ENCODE peak calls at places on chromosome 1, in four cellular contexts. M is breast epithelium, Y is aorta, B is transverse colon. D is an unnamed sample. For H3K9me3, the result is how much of the 10 kb centered on the place peaks cover.

GRCh38 chr1:165144757-165145397 is 211.6 kb downstream of the LMX1A start:
- DNase-seq in B (peak), Y (no peak), M (peak), D (peak)

GRCh38 chr1:183209533-183210158 is 23.6 kb downstream of the LAMC2 start:
- DNase-seq in Y (no peak), M (no peak), B (no peak), D (no peak)

GRCh38 chr1:225915538-225915991 is 8.5 kb downstream of the PYCR2 start:
- DNase-seq in B (no peak), Y (peak), M (no peak), D (no peak)

GRCh38 chr1:183887826-183888819 is 83.2 kb downstream of the RGL1 start:
- DNase-seq in Y (no peak), M (no peak), B (no peak), D (no peak)

GRCh38 chr1:234778215-234779159 is 168.5 kb upstream of the IRF2BP2 start:
- DNase-seq in M (peak), B (no peak), Y (peak), D (no peak)

GRCh38 chr1:25735956-25736529 is 64.0 kb upstream of the SELENON start:
- DNase-seq in M (no peak), B (no peak), Y (peak), D (no peak)

GRCh38 chr1:61953076-61953789 is 211.0 kb downstream of the PATJ start:
- DNase-seq in M (no peak), B (no peak), Y (no peak), D (no peak)

GRCh38 chr1:223720987-223721591 is 8.8 kb downstream of the CAPN2 start:
- DNase-seq in M (peak), B (peak), Y (no peak), D (no peak)

GRCh38 chr1:61043010-61043820 is 39.1 kb upstream of the NFIA start:
- DNase-seq in B (peak), Y (peak), M (peak), D (peak)

DNA sequence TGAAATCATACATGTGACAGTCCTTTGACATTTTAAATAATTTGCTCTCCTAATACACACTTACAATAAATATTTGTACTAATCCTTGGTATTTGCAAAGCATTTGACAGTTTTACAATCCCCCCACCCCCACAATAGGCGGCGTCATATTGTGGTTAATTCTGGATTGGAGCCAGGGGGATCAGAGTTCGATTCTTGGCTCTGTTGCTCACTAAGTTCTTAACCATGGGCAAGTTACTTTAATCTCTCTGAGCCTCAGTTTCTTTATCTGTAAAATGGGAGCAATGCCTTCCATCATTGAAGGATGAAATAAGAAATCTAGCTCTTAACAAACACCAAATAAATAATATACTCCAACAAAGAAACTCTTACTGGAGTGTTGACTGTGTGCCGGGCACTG is 23.8 kb downstream of the CACNA1S start:
- DNase-seq in M (no peak), B (no peak), Y (no peak), D (no peak)
- H3K9me3 ChIP-seq in M (under half), B (under half), Y (under half), D (under half)

DNA sequence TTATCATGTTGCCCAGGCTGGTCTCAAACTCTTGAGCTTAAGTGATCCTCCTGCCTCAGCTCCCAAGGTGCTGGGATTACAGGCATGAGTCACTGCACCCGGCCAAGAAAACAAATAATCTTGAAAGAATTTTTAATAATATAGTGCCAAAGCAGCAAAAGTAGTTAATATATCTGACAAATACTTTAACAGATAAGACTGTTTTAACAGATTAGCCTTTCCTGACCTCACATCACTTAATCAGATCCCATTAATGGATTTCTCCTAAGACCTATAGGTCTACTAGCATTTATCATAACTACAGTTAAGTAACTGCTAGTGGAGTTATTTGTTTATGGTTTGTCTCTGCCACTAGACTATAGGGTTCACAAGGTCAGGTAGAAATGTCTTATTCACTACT is 61.1 kb upstream of the HP1BP3 start:
- DNase-seq in M (no peak), Y (no peak), B (no peak), D (no peak)
- H3K9me3 ChIP-seq in M (under half), Y (under half), B (under half), D (under half)

GRCh38 chr1:152811671-152812070 is at the start of gene LCE1B:
- DNase-seq in Y (no peak), B (no peak), M (no peak), D (no peak)

GRCh38 chr1:152801333-152801732 is 4.8 kb downstream of the LCE1D start:
- DNase-seq in Y (no peak), M (no peak), B (no peak), D (no peak)

GRCh38 chr1:152811050-152811449 is 721 bp upstream of the LCE1B start:
- DNase-seq in Y (no peak), M (no peak), B (no peak), D (no peak)

DNA sequence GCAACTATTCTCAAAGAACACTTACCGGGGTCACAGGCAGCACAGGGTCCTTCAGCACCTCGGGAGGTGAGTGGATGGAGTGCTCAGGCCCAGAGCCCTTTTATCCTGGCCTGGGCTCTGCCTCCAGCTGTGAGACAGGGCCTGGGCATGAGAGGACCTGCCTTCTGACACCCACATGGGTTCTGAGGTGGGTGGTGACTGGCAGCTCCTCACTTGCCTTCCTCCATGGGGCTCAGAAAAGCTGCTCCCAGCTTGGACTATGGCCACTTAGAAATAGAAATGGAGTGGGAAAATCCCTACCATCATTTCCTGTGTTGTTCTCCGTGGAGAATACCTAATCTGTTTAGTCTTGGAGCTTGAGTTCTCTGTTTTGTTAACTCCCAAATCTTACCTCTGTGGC is at the start of gene LCE1C:
- DNase-seq in M (no peak), Y (no peak), B (no peak), D (no peak)
- H3K9me3 ChIP-seq in M (under half), Y (under half), B (under half), D (under half)

GRCh38 chr1:42210421-42211133 is 46.0 kb upstream of the GUCA2A start:
- DNase-seq in M (no peak), B (no peak), Y (no peak), D (no peak)
- H3K9me3 ChIP-seq in M (under half), B (under half), Y (under half), D (under half)

GRCh38 chr1:3024588-3024987 is 3.3 kb downstream of the ACTRT2 start:
- DNase-seq in Y (no peak), M (no peak), B (peak), D (no peak)
- H3K9me3 ChIP-seq in Y (under half), M (under half), B (under half), D (under half)

DNA sequence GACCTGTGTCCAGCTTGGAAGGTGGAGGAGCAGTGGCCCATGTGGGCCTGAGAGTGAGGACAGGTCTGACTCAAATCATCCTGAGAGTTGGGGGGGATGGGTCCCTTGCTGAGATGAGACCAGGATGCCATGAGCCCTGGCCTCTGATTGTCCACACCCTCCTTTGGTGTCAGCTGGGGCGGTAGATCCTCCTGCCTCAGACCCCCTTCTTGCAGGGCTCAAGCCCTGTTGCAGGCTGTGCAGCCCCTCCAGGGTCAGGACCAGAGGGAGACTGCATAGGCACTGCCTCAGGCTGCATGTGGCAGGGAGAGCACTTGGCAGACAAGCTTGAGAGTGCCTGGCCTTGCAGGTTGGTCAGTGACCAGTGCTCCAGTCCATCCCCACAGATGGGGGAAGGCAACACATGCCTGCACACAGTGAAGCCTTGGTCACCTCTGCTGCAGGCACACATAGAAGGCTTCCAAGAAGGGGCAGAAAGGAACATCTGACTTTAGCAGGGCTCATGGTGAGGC is 82.2 kb upstream of the ACTRT2 start:
- DNase-seq in Y (peak), M (no peak), B (no peak), D (no peak)
- H3K9me3 ChIP-seq in Y (under half), M (under half), B (under half), D (under half)

D was measured in uterus.